ENCODE peak calls at places on chromosome 10, in six cellular contexts. One of them, this sample, is unnamed.

GRCh38 chr10:61992683-61993629 is 91.5 kb downstream of the ARID5B start:
- DNase-seq in PC-3: peak; percentile 50
- DNase-seq in colonic mucosa: peak; percentile 62
- DNase-seq in body of pancreas: peak; percentile 71
- DNase-seq in naive thymus-derived CD4-positive, alpha-beta T cell: peak; percentile 85
- DNase-seq in endothelial cell of umbilical vein: peak; percentile 78
- DNase-seq in this sample: no peak

GRCh38 chr10:62095341-62096071 is 173.1 kb downstream of the RTKN2 start:
- DNase-seq in colonic mucosa: peak; percentile 15
- DNase-seq in PC-3: peak; percentile 97
- DNase-seq in naive thymus-derived CD4-positive, alpha-beta T cell: no peak
- DNase-seq in body of pancreas: no peak
- DNase-seq in endothelial cell of umbilical vein: peak; percentile 86
- DNase-seq in this sample: no peak

GRCh38 chr10:69994262-69994661 is 58.4 kb upstream of the MACROH2A2 start:
- DNase-seq in endothelial cell of umbilical vein: peak; percentile 61
- DNase-seq in body of pancreas: peak; percentile 54
- DNase-seq in colonic mucosa: peak; percentile 25
- DNase-seq in PC-3: peak; percentile 86
- DNase-seq in naive thymus-derived CD4-positive, alpha-beta T cell: no peak
- DNase-seq in this sample: no peak

GRCh38 chr10:10942441-10942840 is 75.2 kb upstream of the CELF2 start:
- DNase-seq in body of pancreas: no peak
- DNase-seq in PC-3: no peak
- DNase-seq in naive thymus-derived CD4-positive, alpha-beta T cell: no peak
- DNase-seq in endothelial cell of umbilical vein: no peak
- DNase-seq in colonic mucosa: no peak
- DNase-seq in this sample: no peak

GRCh38 chr10:58266003-58266825 is 1.5 kb downstream of the IPMK start:
- DNase-seq in body of pancreas: peak; percentile 49
- DNase-seq in endothelial cell of umbilical vein: peak; percentile 56
- DNase-seq in naive thymus-derived CD4-positive, alpha-beta T cell: peak; percentile 47
- DNase-seq in colonic mucosa: peak; percentile 42
- DNase-seq in PC-3: peak; percentile 64
- DNase-seq in this sample: no peak

GRCh38 chr10:73522263-73522662 is 26.4 kb upstream of the PPP3CB start:
- DNase-seq in endothelial cell of umbilical vein: no peak
- DNase-seq in body of pancreas: no peak
- DNase-seq in naive thymus-derived CD4-positive, alpha-beta T cell: no peak
- DNase-seq in PC-3: no peak
- DNase-seq in colonic mucosa: no peak
- DNase-seq in this sample: no peak

GRCh38 chr10:43128958-43129706 is 9.1 kb upstream of the CSGALNACT2 start:
- DNase-seq in colonic mucosa: peak; percentile 17
- DNase-seq in body of pancreas: peak; percentile 64
- DNase-seq in PC-3: peak; percentile 84
- DNase-seq in endothelial cell of umbilical vein: peak; percentile 38
- DNase-seq in naive thymus-derived CD4-positive, alpha-beta T cell: no peak
- DNase-seq in this sample: no peak

GRCh38 chr10:86659161-86659691 is 4.9 kb downstream of the OPN4 start:
- DNase-seq in endothelial cell of umbilical vein: no peak
- DNase-seq in PC-3: no peak
- DNase-seq in body of pancreas: no peak
- DNase-seq in colonic mucosa: no peak
- DNase-seq in naive thymus-derived CD4-positive, alpha-beta T cell: no peak
- DNase-seq in this sample: peak; percentile 8

GRCh38 chr10:113020838-113021237 is 70.8 kb downstream of the TCF7L2 start:
- DNase-seq in colonic mucosa: no peak
- DNase-seq in naive thymus-derived CD4-positive, alpha-beta T cell: no peak
- DNase-seq in endothelial cell of umbilical vein: no peak
- DNase-seq in body of pancreas: peak; percentile 67
- DNase-seq in PC-3: no peak
- DNase-seq in this sample: peak; percentile 73

GRCh38 chr10:80453715-80454525 is at the start of gene TSPAN14:
- DNase-seq in naive thymus-derived CD4-positive, alpha-beta T cell: peak; percentile 62
- DNase-seq in colonic mucosa: peak; percentile 82
- DNase-seq in body of pancreas: peak; percentile 87
- DNase-seq in endothelial cell of umbilical vein: peak; percentile 83
- DNase-seq in PC-3: no peak
- DNase-seq in this sample: peak; percentile 90

GRCh38 chr10:92005978-92006377 is 82.4 kb downstream of the BTAF1 start:
- DNase-seq in naive thymus-derived CD4-positive, alpha-beta T cell: no peak
- DNase-seq in endothelial cell of umbilical vein: no peak
- DNase-seq in colonic mucosa: no peak
- DNase-seq in PC-3: no peak
- DNase-seq in body of pancreas: no peak
- DNase-seq in this sample: no peak

GRCh38 chr10:116779076-116779687 is 36.8 kb upstream of the HSPA12A start:
- DNase-seq in colonic mucosa: no peak
- DNase-seq in body of pancreas: no peak
- DNase-seq in endothelial cell of umbilical vein: no peak
- DNase-seq in PC-3: peak; percentile 30
- DNase-seq in naive thymus-derived CD4-positive, alpha-beta T cell: no peak
- DNase-seq in this sample: no peak

GRCh38 chr10:71052708-71053107 is 159.7 kb upstream of the UNC5B start:
- DNase-seq in endothelial cell of umbilical vein: no peak
- DNase-seq in body of pancreas: no peak
- DNase-seq in PC-3: no peak
- DNase-seq in naive thymus-derived CD4-positive, alpha-beta T cell: no peak
- DNase-seq in colonic mucosa: no peak
- DNase-seq in this sample: no peak

GRCh38 chr10:20596911-20597310 is 300.2 kb downstream of the NEBL start:
- DNase-seq in endothelial cell of umbilical vein: no peak
- DNase-seq in naive thymus-derived CD4-positive, alpha-beta T cell: no peak
- DNase-seq in PC-3: no peak
- DNase-seq in colonic mucosa: no peak
- DNase-seq in body of pancreas: no peak
- DNase-seq in this sample: no peak

GRCh38 chr10:119807960-119808697 is 64.5 kb downstream of the MCMBP start:
- DNase-seq in endothelial cell of umbilical vein: peak; percentile 8
- DNase-seq in naive thymus-derived CD4-positive, alpha-beta T cell: no peak
- DNase-seq in body of pancreas: no peak
- DNase-seq in PC-3: no peak
- DNase-seq in colonic mucosa: no peak
- DNase-seq in this sample: no peak

GRCh38 chr10:11210211-11210922 is 192.7 kb downstream of the CELF2 start:
- DNase-seq in body of pancreas: peak; percentile 24
- DNase-seq in naive thymus-derived CD4-positive, alpha-beta T cell: no peak
- DNase-seq in PC-3: no peak
- DNase-seq in endothelial cell of umbilical vein: peak; percentile 93
- DNase-seq in colonic mucosa: peak; percentile 46
- DNase-seq in this sample: no peak

GRCh38 chr10:103789771-103790201 is 65.6 kb downstream of the SH3PXD2A start:
- DNase-seq in colonic mucosa: peak; percentile 83
- DNase-seq in PC-3: peak; percentile 50
- DNase-seq in naive thymus-derived CD4-positive, alpha-beta T cell: peak; percentile 44
- DNase-seq in body of pancreas: peak; percentile 19
- DNase-seq in endothelial cell of umbilical vein: no peak
- DNase-seq in this sample: no peak

GRCh38 chr10:31871266-31871887 is 57.3 kb downstream of the ARHGAP12 start:
- DNase-seq in body of pancreas: no peak
- DNase-seq in PC-3: no peak
- DNase-seq in colonic mucosa: no peak
- DNase-seq in endothelial cell of umbilical vein: no peak
- DNase-seq in naive thymus-derived CD4-positive, alpha-beta T cell: no peak
- DNase-seq in this sample: no peak

GRCh38 chr10:75544381-75544780 is 113.0 kb downstream of the LRMDA start:
- DNase-seq in colonic mucosa: no peak
- DNase-seq in naive thymus-derived CD4-positive, alpha-beta T cell: no peak
- DNase-seq in endothelial cell of umbilical vein: no peak
- DNase-seq in PC-3: no peak
- DNase-seq in body of pancreas: no peak
- DNase-seq in this sample: no peak

GRCh38 chr10:95550073-95550672 is 11.0 kb downstream of the SORBS1 start:
- DNase-seq in PC-3: peak; percentile 4
- DNase-seq in colonic mucosa: no peak
- DNase-seq in body of pancreas: peak; percentile 38
- DNase-seq in naive thymus-derived CD4-positive, alpha-beta T cell: no peak
- DNase-seq in endothelial cell of umbilical vein: peak; percentile 56
- DNase-seq in this sample: no peak

GRCh38 chr10:73017955-73018480 is 63.4 kb upstream of the PLA2G12B start:
- DNase-seq in endothelial cell of umbilical vein: no peak
- DNase-seq in body of pancreas: no peak
- DNase-seq in colonic mucosa: no peak
- DNase-seq in naive thymus-derived CD4-positive, alpha-beta T cell: no peak
- DNase-seq in PC-3: no peak
- DNase-seq in this sample: no peak

GRCh38 chr10:78914502-78915330 is 154.1 kb upstream of the ZMIZ1 start:
- DNase-seq in PC-3: no peak
- DNase-seq in naive thymus-derived CD4-positive, alpha-beta T cell: no peak
- DNase-seq in endothelial cell of umbilical vein: no peak
- DNase-seq in colonic mucosa: peak; percentile 49
- DNase-seq in body of pancreas: peak; percentile 51
- DNase-seq in this sample: no peak

GRCh38 chr10:78914060-78914378 is 154.7 kb upstream of the ZMIZ1 start:
- DNase-seq in endothelial cell of umbilical vein: no peak
- DNase-seq in body of pancreas: no peak
- DNase-seq in PC-3: no peak
- DNase-seq in naive thymus-derived CD4-positive, alpha-beta T cell: no peak
- DNase-seq in colonic mucosa: no peak
- DNase-seq in this sample: peak; percentile 61

GRCh38 chr10:78912361-78913218 is 156.2 kb upstream of the ZMIZ1 start:
- DNase-seq in body of pancreas: no peak
- DNase-seq in naive thymus-derived CD4-positive, alpha-beta T cell: no peak
- DNase-seq in endothelial cell of umbilical vein: no peak
- DNase-seq in colonic mucosa: no peak
- DNase-seq in PC-3: no peak
- DNase-seq in this sample: no peak

GRCh38 chr10:78911533-78912340 is 157.0 kb upstream of the ZMIZ1 start:
- DNase-seq in naive thymus-derived CD4-positive, alpha-beta T cell: no peak
- DNase-seq in PC-3: no peak
- DNase-seq in colonic mucosa: no peak
- DNase-seq in body of pancreas: peak; percentile 75
- DNase-seq in endothelial cell of umbilical vein: no peak
- DNase-seq in this sample: peak; percentile 78

GRCh38 chr10:78913219-78914059 is 155.3 kb upstream of the ZMIZ1 start:
- DNase-seq in endothelial cell of umbilical vein: no peak
- DNase-seq in PC-3: no peak
- DNase-seq in colonic mucosa: peak; percentile 77
- DNase-seq in body of pancreas: peak; percentile 74
- DNase-seq in naive thymus-derived CD4-positive, alpha-beta T cell: no peak
- DNase-seq in this sample: peak; percentile 77
- H3K4me1 ChIP-seq in endothelial cell of umbilical vein: no peaks in the 10 kb centered on the region
- H3K4me1 ChIP-seq in PC-3: no peaks in the 10 kb centered on the region
- H3K4me1 ChIP-seq in colonic mucosa: peaks cover 7% of the 10 kb centered on the region
- H3K4me1 ChIP-seq in body of pancreas: peaks cover 35% of the 10 kb centered on the region
- H3K4me1 ChIP-seq in naive thymus-derived CD4-positive, alpha-beta T cell: no peaks in the 10 kb centered on the region
- H3K4me1 ChIP-seq in this sample: no peaks in the 10 kb centered on the region

DNA sequence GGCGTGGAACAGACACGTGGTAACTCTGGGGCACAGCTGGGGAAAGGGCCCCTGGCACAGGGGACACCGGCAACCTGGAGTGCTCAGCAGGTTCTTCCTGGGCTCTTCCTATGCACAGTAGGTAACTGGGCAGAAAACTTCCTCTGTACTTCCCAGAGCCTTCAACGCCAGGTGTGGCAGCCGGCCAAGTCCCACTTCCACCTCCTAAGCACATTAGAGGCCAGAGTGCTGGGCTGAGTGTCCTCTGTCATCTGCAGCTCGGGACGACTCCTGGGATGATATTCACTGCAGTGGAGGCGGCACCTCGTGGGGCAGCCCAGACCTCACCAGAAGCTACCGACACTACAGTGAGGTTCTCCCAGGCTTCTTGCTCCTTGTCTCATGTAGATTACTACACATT is 114.5 kb downstream of the LARP4B start:
- DNase-seq in naive thymus-derived CD4-positive, alpha-beta T cell: no peak
- DNase-seq in PC-3: no peak
- DNase-seq in colonic mucosa: no peak
- DNase-seq in body of pancreas: no peak
- DNase-seq in endothelial cell of umbilical vein: no peak
- DNase-seq in this sample: no peak
- H3K36me3 ChIP-seq in naive thymus-derived CD4-positive, alpha-beta T cell: no peaks in the 10 kb centered on the region
- H3K36me3 ChIP-seq in PC-3: no peaks in the 10 kb centered on the region
- H3K36me3 ChIP-seq in colonic mucosa: peaks cover 14% of the 10 kb centered on the region
- H3K36me3 ChIP-seq in body of pancreas: peaks cover 34% of the 10 kb centered on the region
- H3K36me3 ChIP-seq in endothelial cell of umbilical vein: peaks cover 70% of the 10 kb centered on the region
- H3K36me3 ChIP-seq in this sample: peaks cover 51% of the 10 kb centered on the region

DNA sequence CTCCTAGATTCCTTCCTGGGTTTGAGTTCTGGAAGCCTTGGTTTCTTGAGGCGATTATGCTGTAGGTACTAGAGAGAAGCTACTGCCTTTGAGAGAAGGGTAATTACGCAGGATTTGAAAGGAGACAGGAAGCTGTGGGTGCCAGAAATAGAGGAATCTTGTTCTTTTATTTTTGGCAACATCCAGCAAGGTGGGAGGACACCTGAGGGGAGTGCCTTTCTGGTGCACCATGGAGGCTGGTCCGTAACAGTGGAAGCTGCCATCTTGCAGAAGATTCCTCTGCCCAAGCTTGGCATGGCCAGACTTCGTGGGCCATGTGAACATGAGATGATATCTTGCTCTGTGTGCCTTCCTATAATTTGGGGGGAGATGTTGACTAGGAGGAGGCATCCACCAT is 98.0 kb downstream of the PFKFB3 start:
- DNase-seq in body of pancreas: no peak
- DNase-seq in endothelial cell of umbilical vein: no peak
- DNase-seq in colonic mucosa: no peak
- DNase-seq in naive thymus-derived CD4-positive, alpha-beta T cell: peak; percentile 7
- DNase-seq in PC-3: no peak
- DNase-seq in this sample: peak; percentile 28
- H3K4me1 ChIP-seq in body of pancreas: peaks cover 31% of the 10 kb centered on the region
- H3K4me1 ChIP-seq in endothelial cell of umbilical vein: no peaks in the 10 kb centered on the region
- H3K4me1 ChIP-seq in colonic mucosa: no peaks in the 10 kb centered on the region
- H3K4me1 ChIP-seq in naive thymus-derived CD4-positive, alpha-beta T cell: peaks cover 12% of the 10 kb centered on the region
- H3K4me1 ChIP-seq in PC-3: peaks cover 29% of the 10 kb centered on the region
- H3K4me1 ChIP-seq in this sample: no peaks in the 10 kb centered on the region

GRCh38 chr10:93501650-93502049 is 5.2 kb downstream of the CEP55 start:
- DNase-seq in body of pancreas: no peak
- DNase-seq in colonic mucosa: no peak
- DNase-seq in endothelial cell of umbilical vein: no peak
- DNase-seq in PC-3: no peak
- DNase-seq in naive thymus-derived CD4-positive, alpha-beta T cell: no peak
- DNase-seq in this sample: no peak

GRCh38 chr10:93509816-93510215 is 13.4 kb downstream of the CEP55 start:
- DNase-seq in body of pancreas: no peak
- DNase-seq in colonic mucosa: no peak
- DNase-seq in PC-3: no peak
- DNase-seq in naive thymus-derived CD4-positive, alpha-beta T cell: no peak
- DNase-seq in endothelial cell of umbilical vein: no peak
- DNase-seq in this sample: no peak

GRCh38 chr10:93503075-93503474 is 6.7 kb downstream of the CEP55 start:
- DNase-seq in naive thymus-derived CD4-positive, alpha-beta T cell: no peak
- DNase-seq in colonic mucosa: no peak
- DNase-seq in endothelial cell of umbilical vein: no peak
- DNase-seq in PC-3: no peak
- DNase-seq in body of pancreas: no peak
- DNase-seq in this sample: no peak

GRCh38 chr10:93505075-93505474 is 8.7 kb downstream of the CEP55 start:
- DNase-seq in body of pancreas: no peak
- DNase-seq in endothelial cell of umbilical vein: no peak
- DNase-seq in colonic mucosa: no peak
- DNase-seq in naive thymus-derived CD4-positive, alpha-beta T cell: no peak
- DNase-seq in PC-3: no peak
- DNase-seq in this sample: no peak
- H3K36me3 ChIP-seq in body of pancreas: no peaks in the 10 kb centered on the region
- H3K36me3 ChIP-seq in endothelial cell of umbilical vein: no peaks in the 10 kb centered on the region
- H3K36me3 ChIP-seq in colonic mucosa: no peaks in the 10 kb centered on the region
- H3K36me3 ChIP-seq in naive thymus-derived CD4-positive, alpha-beta T cell: no peaks in the 10 kb centered on the region
- H3K36me3 ChIP-seq in PC-3: peaks cover 11% of the 10 kb centered on the region
- H3K36me3 ChIP-seq in this sample: no peaks in the 10 kb centered on the region

GRCh38 chr10:30046476-30046875 is 12.9 kb downstream of the JCAD start:
- DNase-seq in colonic mucosa: no peak
- DNase-seq in body of pancreas: no peak
- DNase-seq in endothelial cell of umbilical vein: no peak
- DNase-seq in PC-3: no peak
- DNase-seq in naive thymus-derived CD4-positive, alpha-beta T cell: no peak
- DNase-seq in this sample: no peak
- H3K4me1 ChIP-seq in colonic mucosa: no peaks in the 10 kb centered on the region
- H3K4me1 ChIP-seq in body of pancreas: no peaks in the 10 kb centered on the region
- H3K4me1 ChIP-seq in endothelial cell of umbilical vein: peaks cover 49% of the 10 kb centered on the region
- H3K4me1 ChIP-seq in PC-3: peaks cover under 1% of the 10 kb centered on the region
- H3K4me1 ChIP-seq in naive thymus-derived CD4-positive, alpha-beta T cell: peaks cover 17% of the 10 kb centered on the region
- H3K4me1 ChIP-seq in this sample: no peaks in the 10 kb centered on the region

This sample was measured in right lobe of liver.